ENCODE peak calls at places on chromosomes 3 and 15, in seven cellular contexts. T is Panc1, Z is HCT116, B is SK-N-SH, X is H1, O is HepG2, I is GM12878. W is an unnamed sample.

GRCh38 chr15:63061971-63062370 is 19.4 kb downstream of the TPM1 start:
- DNase-seq in T (no peak), Z (no peak), B (no peak), X (no peak), O (no peak), I (no peak), W (no peak)

GRCh38 chr3:82261637-82262036 is 500.2 kb upstream of the GBE1 start:
- DNase-seq in T (no peak), Z (no peak), B (no peak), X (no peak), O (no peak), I (no peak), W (no peak)

GRCh38 chr3:161339517-161340500 is 31.5 kb downstream of the SPTSSB start:
- DNase-seq in T (no peak), Z (no peak), B (no peak), X (no peak), O (peak), I (no peak), W (no peak)

GRCh38 chr15:95799286-95800187 is 531.0 kb upstream of the NR2F2 start:
- DNase-seq in T (peak), Z (no peak), B (no peak), X (no peak), O (peak), I (no peak), W (no peak)

GRCh38 chr3:193554790-193555189 is at the start of gene ATP13A4:
- DNase-seq in T (no peak), Z (no peak), B (no peak), X (no peak), O (no peak), I (no peak), W (no peak)

GRCh38 chr15:77907824-77908751 is 169.4 kb downstream of the TBC1D2B start:
- DNase-seq in T (no peak), Z (peak), B (no peak), X (no peak), O (peak), I (no peak), W (peak)

GRCh38 chr15:96347181-96348111 is 16.9 kb downstream of the NR2F2 start:
- DNase-seq in T (no peak), Z (no peak), B (no peak), X (no peak), O (no peak), I (no peak), W (no peak)

GRCh38 chr3:99647081-99647480 is 8.7 kb downstream of the COL8A1 start:
- DNase-seq in T (no peak), Z (no peak), B (no peak), X (no peak), O (no peak), I (no peak), W (no peak)

GRCh38 chr3:155870945-155871745 is 695 bp downstream of the GMPS start:
- DNase-seq in T (no peak), Z (no peak), B (peak), X (no peak), O (no peak), I (no peak), W (peak)
- TF ChIP-seq SIN3A in T (peak), Z (no peak), B (peak), X (no peak), O (no peak), I (no peak), W (no peak)

GRCh38 chr15:89501646-89502045 is 5.3 kb upstream of the RHCG start:
- DNase-seq in T (no peak), Z (no peak), B (no peak), X (no peak), O (no peak), I (no peak), W (no peak)

GRCh38 chr15:89496155-89497098 is at the start of gene RHCG:
- DNase-seq in T (no peak), Z (no peak), B (peak), X (peak), O (peak), I (no peak), W (peak)

GRCh38 chr15:89500397-89501270 is 4.3 kb upstream of the RHCG start:
- DNase-seq in T (no peak), Z (no peak), B (no peak), X (no peak), O (no peak), I (no peak), W (peak)

GRCh38 chr15:89498574-89498906 is 2.2 kb upstream of the RHCG start:
- DNase-seq in T (no peak), Z (no peak), B (no peak), X (no peak), O (no peak), I (no peak), W (no peak)

GRCh38 chr15:89499156-89499555 is 2.8 kb upstream of the RHCG start:
- DNase-seq in T (no peak), Z (no peak), B (no peak), X (no peak), O (no peak), I (no peak), W (no peak)
- TF ChIP-seq SIN3A in T (no peak), Z (no peak), B (no peak), X (no peak), O (no peak), I (no peak), W (no peak)

GRCh38 chr3:58178528-58179234 is 32.1 kb downstream of the DNASE1L3 start:
- DNase-seq in T (no peak), Z (no peak), B (no peak), X (no peak), O (no peak), I (no peak), W (no peak)
- TF ChIP-seq SIN3A in T (no peak), Z (no peak), B (no peak), X (no peak), O (no peak), I (no peak), W (no peak)

GRCh38 chr3:143344516-143345165 is 225.1 kb downstream of the CHST2 start:
- DNase-seq in T (no peak), Z (no peak), B (no peak), X (no peak), O (no peak), I (no peak), W (no peak)

GRCh38 chr3:143352031-143352623 is 232.6 kb downstream of the CHST2 start:
- DNase-seq in T (no peak), Z (no peak), B (no peak), X (no peak), O (no peak), I (no peak), W (no peak)

GRCh38 chr3:143349455-143349854 is 229.9 kb downstream of the CHST2 start:
- DNase-seq in T (no peak), Z (no peak), B (no peak), X (no peak), O (no peak), I (no peak), W (no peak)

GRCh38 chr3:143352850-143353550 is 233.4 kb downstream of the CHST2 start:
- DNase-seq in T (no peak), Z (no peak), B (no peak), X (no peak), O (no peak), I (no peak), W (no peak)

GRCh38 chr3:143348486-143349327 is 229.1 kb downstream of the CHST2 start:
- DNase-seq in T (no peak), Z (no peak), B (no peak), X (no peak), O (no peak), I (no peak), W (peak)
- TF ChIP-seq SIN3A in T (no peak), Z (no peak), B (no peak), X (no peak), O (no peak), I (no peak), W (no peak)

GRCh38 chr3:194632211-194632982 is 822 bp downstream of the TMEM44 start:
- DNase-seq in T (no peak), Z (no peak), B (no peak), X (no peak), O (no peak), I (no peak), W (no peak)
- TF ChIP-seq SIN3A in T (no peak), Z (no peak), B (no peak), X (no peak), O (no peak), I (no peak), W (no peak)

GRCh38 chr3:78154521-78155186 is 1114.8 kb downstream of the ROBO2 start:
- DNase-seq in T (no peak), Z (no peak), B (no peak), X (no peak), O (no peak), I (no peak), W (no peak)

GRCh38 chr3:78153973-78154372 is 1114.1 kb downstream of the ROBO2 start:
- DNase-seq in T (no peak), Z (no peak), B (no peak), X (no peak), O (no peak), I (no peak), W (no peak)

GRCh38 chr3:78148986-78149717 is 1109.3 kb downstream of the ROBO2 start:
- DNase-seq in T (no peak), Z (no peak), B (no peak), X (no peak), O (no peak), I (no peak), W (no peak)
- TF ChIP-seq SIN3A in T (no peak), Z (no peak), B (no peak), X (no peak), O (no peak), I (no peak), W (no peak)

GRCh38 chr15:41881086-41881485 is 12.8 kb downstream of the SPTBN5 start:
- DNase-seq in T (no peak), Z (no peak), B (no peak), X (no peak), O (no peak), I (no peak), W (no peak)

GRCh38 chr15:41883484-41883825 is 10.4 kb downstream of the SPTBN5 start:
- DNase-seq in T (no peak), Z (no peak), B (no peak), X (no peak), O (no peak), I (no peak), W (no peak)

GRCh38 chr15:41881550-41881924 is 12.3 kb downstream of the SPTBN5 start:
- DNase-seq in T (no peak), Z (no peak), B (no peak), X (no peak), O (no peak), I (no peak), W (no peak)

GRCh38 chr15:41882689-41883483 is 11.0 kb downstream of the SPTBN5 start:
- DNase-seq in T (no peak), Z (no peak), B (no peak), X (no peak), O (no peak), I (no peak), W (no peak)

DNA sequence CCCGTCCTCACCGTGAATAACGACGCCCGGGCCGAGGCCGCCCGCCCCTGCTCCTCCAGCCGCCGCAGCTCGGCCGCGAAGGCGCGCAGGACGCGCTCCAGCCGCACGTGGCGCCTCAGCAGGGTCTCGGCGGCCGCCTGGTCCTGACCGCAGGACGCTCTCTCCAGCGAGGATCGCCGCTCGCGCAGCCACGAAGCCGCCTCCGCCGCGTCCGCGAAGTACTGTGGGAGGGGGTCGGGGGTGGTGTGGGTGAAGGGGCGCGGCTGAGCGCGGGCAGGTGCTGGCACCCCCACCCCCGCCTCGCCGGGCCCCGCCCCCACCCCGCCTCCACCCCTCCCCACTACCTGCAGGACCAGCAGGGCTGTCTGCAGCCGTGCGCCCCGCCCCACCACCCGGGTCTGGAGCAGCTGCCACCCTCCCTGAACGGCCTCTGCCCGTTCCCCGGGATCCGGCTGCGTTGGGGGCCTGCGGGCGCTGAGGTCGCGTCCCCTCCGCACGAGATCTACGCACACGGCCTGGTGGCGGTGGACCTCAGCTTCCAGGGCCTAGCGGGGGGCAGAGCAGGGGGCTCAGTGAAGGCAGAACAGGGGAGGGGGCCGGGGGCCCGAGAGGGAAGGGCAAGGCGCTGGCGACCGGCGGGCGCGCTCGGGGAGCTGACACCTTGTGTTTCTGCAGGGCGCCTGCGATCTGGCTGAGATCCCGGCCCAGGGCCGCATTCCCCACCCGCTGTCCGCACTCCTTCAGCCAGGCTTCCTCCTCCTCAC is 11.7 kb downstream of the SPTBN5 start:
- DNase-seq in T (no peak), Z (no peak), B (no peak), X (no peak), O (no peak), I (no peak), W (peak)
- TF ChIP-seq SIN3A in T (no peak), Z (no peak), B (no peak), X (no peak), O (no peak), I (no peak), W (no peak)

GRCh38 chr3:15936347-15936746 is 138.6 kb upstream of the ANKRD28 start:
- DNase-seq in T (no peak), Z (no peak), B (no peak), X (no peak), O (no peak), I (no peak), W (no peak)

GRCh38 chr3:15932348-15933300 is 134.8 kb upstream of the ANKRD28 start:
- DNase-seq in T (no peak), Z (no peak), B (no peak), X (no peak), O (no peak), I (no peak), W (no peak)

GRCh38 chr3:15929944-15930571 is 132.3 kb upstream of the ANKRD28 start:
- DNase-seq in T (no peak), Z (no peak), B (no peak), X (no peak), O (no peak), I (no peak), W (no peak)

GRCh38 chr3:15933439-15934144 is 135.8 kb upstream of the ANKRD28 start:
- DNase-seq in T (no peak), Z (no peak), B (no peak), X (no peak), O (no peak), I (no peak), W (no peak)

GRCh38 chr3:15934389-15935195 is 136.8 kb upstream of the ANKRD28 start:
- DNase-seq in T (no peak), Z (no peak), B (no peak), X (no peak), O (no peak), I (no peak), W (no peak)
- TF ChIP-seq SIN3A in T (no peak), Z (no peak), B (no peak), X (no peak), O (no peak), I (no peak), W (no peak)

DNA sequence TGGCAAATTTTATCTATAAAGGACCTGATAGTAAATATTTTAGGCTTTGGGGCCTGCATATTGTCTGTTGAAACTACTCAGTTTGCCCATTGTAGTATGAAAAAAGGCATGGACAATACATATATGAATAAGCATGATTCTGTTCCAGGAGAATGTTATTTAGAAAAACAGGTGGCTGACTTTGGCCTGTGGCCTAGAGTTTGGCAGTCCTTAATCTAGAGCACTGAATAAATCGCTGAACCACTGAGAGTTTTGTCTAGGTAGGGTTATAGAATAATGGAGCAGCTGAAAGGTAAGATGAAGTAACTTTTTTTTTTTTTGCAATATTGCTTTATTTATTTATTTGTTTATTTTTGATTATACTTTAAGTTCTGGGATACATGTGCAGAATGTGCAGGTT is 75.0 kb downstream of the LRRC49 start:
- DNase-seq in T (no peak), Z (no peak), B (no peak), X (no peak), O (no peak), I (no peak), W (no peak)
- TF ChIP-seq SIN3A in T (no peak), Z (no peak), B (no peak), X (no peak), O (no peak), I (no peak), W (no peak)

W was measured in K562.